ENCODE peak calls at places on chromosomes 2 and 18, in ten cellular contexts. E, F, O, H, Q, T, U, Y, S and B are unnamed samples. For H3K27me3 and H3K36me3, the result is how much of the 10 kb centered on the place peaks cover.

GRCh38 chr2:213885485-213885884 is 525.4 kb upstream of the VWC2L start:
- DNase-seq in E (no peak), F (no peak), O (no peak), H (no peak), Q (no peak), T (no peak), U (no peak), Y (no peak), S (no peak), B (no peak)

GRCh38 chr2:45119038-45119437 is 109.8 kb upstream of the SIX2 start:
- DNase-seq in E (no peak), F (no peak), O (peak), H (no peak), Q (no peak), T (no peak), U (no peak), Y (no peak), S (no peak), B (no peak)

GRCh38 chr2:54572636-54573531 is 116.8 kb downstream of the SPTBN1 start:
- DNase-seq in E (no peak), F (no peak), O (peak), H (no peak), Q (peak), T (no peak), U (no peak), Y (no peak), S (no peak), B (no peak)

GRCh38 chr2:229980440-229981184 is 58.3 kb downstream of the FBXO36 start:
- DNase-seq in E (no peak), F (no peak), O (peak), H (peak), Q (no peak), T (peak), U (no peak), Y (peak), S (peak), B (peak)

GRCh38 chr18:60601249-60601648 is 228.7 kb upstream of the MC4R start:
- DNase-seq in E (no peak), F (no peak), O (no peak), H (no peak), Q (no peak), T (no peak), U (no peak), Y (no peak), S (no peak), B (no peak)

GRCh38 chr2:161134547-161135518 is 25.4 kb upstream of the TANK start:
- DNase-seq in E (peak), F (no peak), O (peak), H (peak), Q (no peak), T (no peak), U (no peak), Y (peak), S (peak), B (peak)

GRCh38 chr2:118524911-118525310 is 322.5 kb downstream of the EN1 start:
- DNase-seq in E (no peak), F (no peak), O (no peak), H (no peak), Q (no peak), T (no peak), U (no peak), Y (no peak), S (no peak), B (no peak)

GRCh38 chr2:84888401-84889276 is 7.8 kb upstream of the TRABD2A start:
- DNase-seq in E (peak), F (peak), O (peak), H (peak), Q (peak), T (no peak), U (no peak), Y (peak), S (no peak), B (peak)

GRCh38 chr2:11832531-11832930 is 86.1 kb downstream of the LPIN1 start:
- DNase-seq in E (no peak), F (no peak), O (no peak), H (no peak), Q (no peak), T (no peak), U (no peak), Y (no peak), S (no peak), B (no peak)

GRCh38 chr2:7031424-7032245 is 114.4 kb downstream of the RNF144A start:
- DNase-seq in E (peak), F (no peak), O (peak), H (peak), Q (peak), T (peak), U (peak), Y (no peak), S (no peak), B (no peak)

GRCh38 chr2:46943881-46944798 is 28.5 kb upstream of the MCFD2 start:
- DNase-seq in E (no peak), F (no peak), O (no peak), H (no peak), Q (peak), T (no peak), U (peak), Y (no peak), S (no peak), B (no peak)

GRCh38 chr2:100826494-100826893 is 6.6 kb downstream of the NPAS2 start:
- DNase-seq in E (no peak), F (no peak), O (no peak), H (no peak), Q (no peak), T (no peak), U (no peak), Y (no peak), S (no peak), B (no peak)

GRCh38 chr2:196294510-196294909 is 123.1 kb upstream of the STK17B start:
- DNase-seq in E (no peak), F (no peak), O (no peak), H (no peak), Q (no peak), T (no peak), U (no peak), Y (no peak), S (no peak), B (no peak)

GRCh38 chr18:45245036-45245638 is 370.1 kb upstream of the SLC14A2 start:
- DNase-seq in E (no peak), F (no peak), O (no peak), H (no peak), Q (no peak), T (no peak), U (no peak), Y (no peak), S (no peak), B (no peak)

GRCh38 chr2:46634905-46635304 is 155.5 kb downstream of the TMEM247 start:
- DNase-seq in E (no peak), F (no peak), O (no peak), H (no peak), Q (no peak), T (no peak), U (no peak), Y (no peak), S (no peak), B (no peak)

GRCh38 chr18:56286775-56287174 is 351.6 kb downstream of the TXNL1 start:
- DNase-seq in E (no peak), F (no peak), O (peak), H (no peak), Q (no peak), T (no peak), U (no peak), Y (no peak), S (no peak), B (no peak)

GRCh38 chr2:177984739-177985138 is 87.8 kb downstream of the PDE11A start:
- DNase-seq in E (no peak), F (no peak), O (no peak), H (peak), Q (no peak), T (no peak), U (no peak), Y (no peak), S (no peak), B (no peak)

GRCh38 chr2:24400207-24400907 is 40.0 kb upstream of the ITSN2 start:
- DNase-seq in E (no peak), F (no peak), O (no peak), H (no peak), Q (no peak), T (no peak), U (no peak), Y (no peak), S (no peak), B (no peak)

GRCh38 chr2:19569300-19569791 is 210.9 kb upstream of the OSR1 start:
- DNase-seq in E (no peak), F (no peak), O (peak), H (no peak), Q (no peak), T (no peak), U (no peak), Y (no peak), S (no peak), B (peak)

GRCh38 chr2:43958397-43959275 is 37.2 kb downstream of the LRPPRC start:
- DNase-seq in E (no peak), F (no peak), O (no peak), H (no peak), Q (no peak), T (no peak), U (no peak), Y (no peak), S (no peak), B (no peak)

GRCh38 chr2:234690569-234691225 is 193.8 kb upstream of the ARL4C start:
- DNase-seq in E (no peak), F (no peak), O (no peak), H (no peak), Q (no peak), T (no peak), U (no peak), Y (no peak), S (no peak), B (no peak)

GRCh38 chr2:238257786-238258700 is 18.2 kb upstream of the HES6 start:
- DNase-seq in E (no peak), F (no peak), O (no peak), H (no peak), Q (no peak), T (no peak), U (no peak), Y (peak), S (no peak), B (no peak)

GRCh38 chr2:101704046-101704466 is 6.5 kb downstream of the MAP4K4 start:
- DNase-seq in E (peak), F (no peak), O (no peak), H (no peak), Q (peak), T (peak), U (no peak), Y (peak), S (no peak), B (no peak)

GRCh38 chr2:214547931-214548330 is 137.1 kb downstream of the VWC2L start:
- DNase-seq in E (no peak), F (no peak), O (no peak), H (no peak), Q (no peak), T (no peak), U (no peak), Y (no peak), S (no peak), B (peak)

GRCh38 chr2:134379293-134379692 is 125.4 kb downstream of the MGAT5 start:
- DNase-seq in E (no peak), F (no peak), O (no peak), H (no peak), Q (no peak), T (no peak), U (no peak), Y (no peak), S (no peak), B (no peak)

GRCh38 chr2:71742953-71743601 is 289.7 kb downstream of the DYSF start:
- DNase-seq in E (no peak), F (no peak), O (peak), H (peak), Q (no peak), T (peak), U (no peak), Y (peak), S (peak), B (peak)

GRCh38 chr2:231161252-231162035 is 36.6 kb upstream of the HTR2B start:
- DNase-seq in E (no peak), F (no peak), O (no peak), H (no peak), Q (no peak), T (no peak), U (no peak), Y (no peak), S (no peak), B (no peak)

GRCh38 chr2:7044253-7045250 is 127.3 kb downstream of the RNF144A start:
- DNase-seq in E (peak), F (no peak), O (peak), H (peak), Q (peak), T (peak), U (peak), Y (peak), S (peak), B (peak)

GRCh38 chr2:188369365-188369764 is 77.7 kb downstream of the GULP1 start:
- DNase-seq in E (peak), F (no peak), O (peak), H (peak), Q (no peak), T (no peak), U (no peak), Y (no peak), S (peak), B (peak)

GRCh38 chr2:2565671-2566070 is 234.6 kb upstream of the MYT1L start:
- DNase-seq in E (no peak), F (no peak), O (no peak), H (no peak), Q (no peak), T (no peak), U (no peak), Y (no peak), S (no peak), B (no peak)

GRCh38 chr2:200026838-200027237 is 71.5 kb downstream of the MAIP1 start:
- DNase-seq in E (no peak), F (no peak), O (no peak), H (no peak), Q (no peak), T (no peak), U (no peak), Y (no peak), S (peak), B (no peak)

GRCh38 chr2:8571286-8571791 is 110.5 kb upstream of the ID2 start:
- DNase-seq in E (no peak), F (no peak), O (no peak), H (peak), Q (no peak), T (no peak), U (no peak), Y (no peak), S (no peak), B (no peak)

GRCh38 chr2:38997784-38998183 is 108.1 kb downstream of the ARHGEF33 start:
- DNase-seq in E (peak), F (no peak), O (peak), H (no peak), Q (no peak), T (no peak), U (no peak), Y (no peak), S (no peak), B (peak)

GRCh38 chr2:221969087-221969829 is 329.5 kb downstream of the PAX3 start:
- DNase-seq in E (no peak), F (no peak), O (peak), H (no peak), Q (no peak), T (no peak), U (no peak), Y (no peak), S (no peak), B (peak)

GRCh38 chr2:137173514-137173913 is 408.2 kb downstream of the THSD7B start:
- DNase-seq in E (no peak), F (no peak), O (peak), H (no peak), Q (no peak), T (no peak), U (no peak), Y (no peak), S (no peak), B (peak)

GRCh38 chr2:199303814-199304213 is 153.9 kb downstream of the SATB2 start:
- DNase-seq in E (no peak), F (no peak), O (peak), H (no peak), Q (no peak), T (no peak), U (no peak), Y (peak), S (no peak), B (peak)

DNA sequence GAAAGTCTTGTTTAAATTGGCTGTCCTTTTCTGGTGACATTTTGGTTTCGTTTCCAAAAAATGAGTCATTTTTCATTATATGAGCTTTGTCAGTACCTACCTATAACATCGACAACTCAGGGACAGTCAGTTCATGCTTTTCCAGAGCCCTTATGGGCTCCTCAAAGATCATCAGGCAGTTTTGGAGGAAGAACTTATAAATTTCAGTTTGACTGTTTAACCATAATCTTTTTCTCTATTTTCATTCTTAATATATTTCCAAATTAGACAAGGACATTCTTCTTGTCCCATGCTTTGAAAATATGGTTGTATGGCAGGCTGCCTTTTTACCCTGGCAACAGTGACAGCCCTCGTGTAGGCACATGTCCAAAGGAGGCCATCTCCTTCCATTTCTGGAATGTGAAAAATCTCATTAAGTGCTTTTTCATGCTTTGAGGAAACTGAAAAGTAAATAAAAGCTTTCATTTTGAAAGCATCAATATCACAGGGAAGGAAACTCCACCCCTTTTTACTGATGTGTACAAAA is 7.3 kb upstream of the PROC start:
- DNase-seq in E (no peak), F (no peak), O (no peak), H (no peak), Q (no peak), T (no peak), U (no peak), Y (no peak), S (no peak), B (peak)
- H3K4me3 ChIP-seq in E (peak), F (no peak), O (no peak), H (no peak), Q (no peak), T (no peak), U (no peak), Y (no peak), S (no peak), B (no peak)

DNA sequence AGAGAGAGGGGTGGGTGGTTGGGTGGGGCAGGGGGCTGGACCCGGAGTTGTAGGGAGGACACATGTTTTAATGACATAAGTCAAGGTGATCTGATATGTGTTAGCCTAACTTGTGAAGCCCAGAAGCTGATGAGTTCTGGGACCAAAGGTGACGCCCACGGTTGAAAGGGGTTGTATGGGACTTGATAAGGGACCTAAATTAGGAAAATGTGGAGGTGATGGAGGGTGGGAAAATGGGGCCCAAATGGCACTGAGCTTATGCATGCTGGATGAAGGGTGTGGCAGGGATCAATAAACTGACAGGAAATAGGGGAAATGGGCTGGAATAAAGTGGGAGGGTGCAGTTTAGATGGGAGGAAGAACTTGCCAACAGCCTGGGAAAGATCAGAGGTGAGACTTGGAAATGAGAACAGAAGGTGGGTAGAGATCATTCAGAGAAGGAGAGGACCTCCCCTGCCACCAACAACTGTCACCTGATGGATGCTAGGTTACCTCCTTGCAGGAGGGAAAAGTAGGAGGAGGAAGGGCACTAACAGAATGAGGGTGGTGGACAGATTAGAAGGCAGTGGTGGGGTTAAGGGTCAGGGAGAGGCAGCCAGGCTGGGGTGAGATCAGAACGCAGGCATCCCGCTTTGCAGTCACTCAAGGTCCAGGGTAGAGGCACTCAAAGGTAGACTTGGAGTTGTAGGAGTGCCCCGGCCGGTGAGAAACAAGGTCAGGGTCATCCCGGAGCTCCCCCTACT is 15.3 kb downstream of the WNT10A start:
- DNase-seq in E (no peak), F (no peak), O (no peak), H (peak), Q (no peak), T (no peak), U (no peak), Y (no peak), S (no peak), B (no peak)
- H3K27me3 ChIP-seq in E (under half), F (under half), O (half or more), H (under half), Q (under half), T (under half), U (under half), Y (under half), S (half or more), B (under half)

GRCh38 chr2:182994228-182994912 is 43.9 kb downstream of the NCKAP1 start:
- DNase-seq in E (no peak), F (no peak), O (no peak), H (no peak), Q (no peak), T (no peak), U (no peak), Y (no peak), S (no peak), B (no peak)

GRCh38 chr2:183000846-183001245 is 37.4 kb downstream of the NCKAP1 start:
- DNase-seq in E (no peak), F (no peak), O (no peak), H (no peak), Q (no peak), T (no peak), U (no peak), Y (no peak), S (no peak), B (no peak)

GRCh38 chr2:183001948-183002347 is 36.3 kb downstream of the NCKAP1 start:
- DNase-seq in E (no peak), F (no peak), O (no peak), H (no peak), Q (no peak), T (no peak), U (no peak), Y (no peak), S (no peak), B (no peak)

GRCh38 chr2:182999348-183000028 is 38.8 kb downstream of the NCKAP1 start:
- DNase-seq in E (no peak), F (no peak), O (no peak), H (no peak), Q (no peak), T (no peak), U (no peak), Y (no peak), S (no peak), B (no peak)
- H3K36me3 ChIP-seq in E (half or more), F (half or more), O (under half), H (under half), Q (under half), T (under half), U (under half), Y (under half), S (half or more), B (under half)

DNA sequence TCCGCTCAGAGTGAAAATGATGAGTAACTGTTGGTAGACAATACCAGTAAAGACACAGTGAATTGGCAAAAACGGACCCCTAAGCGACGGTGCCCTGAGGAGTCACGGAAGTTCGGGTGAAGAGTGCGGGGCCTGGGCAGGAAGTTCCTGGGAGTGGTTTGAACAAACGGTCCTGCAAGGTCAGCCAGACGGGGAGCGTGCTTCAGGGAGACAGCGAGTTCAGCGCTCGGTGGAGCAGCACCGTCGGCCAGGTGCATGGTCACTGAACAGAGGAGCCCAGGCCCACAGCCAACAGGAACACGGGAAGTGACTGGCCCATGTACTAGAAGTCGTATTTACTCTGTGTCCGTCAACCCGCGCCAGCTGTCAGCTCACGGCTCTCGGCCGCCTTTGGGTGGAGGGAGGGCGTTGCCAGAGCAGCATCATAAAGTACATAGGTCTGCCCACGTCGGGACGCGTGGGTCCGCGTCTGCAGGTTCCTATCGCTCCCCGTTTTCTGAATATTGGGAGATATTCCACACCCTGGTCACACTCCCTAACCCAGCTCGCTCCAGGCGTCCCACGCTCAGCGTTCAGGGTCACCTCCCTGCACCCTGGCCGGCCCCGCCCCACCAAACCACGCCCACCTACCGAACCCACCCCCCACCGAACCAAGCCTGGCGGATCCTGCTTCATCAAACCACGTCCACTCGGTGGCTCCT is 75.6 kb upstream of the UXS1 start:
- DNase-seq in E (peak), F (no peak), O (no peak), H (peak), Q (peak), T (no peak), U (peak), Y (peak), S (peak), B (peak)
- H3K4me3 ChIP-seq in E (peak), F (peak), O (no peak), H (peak), Q (peak), T (peak), U (peak), Y (no peak), S (peak), B (no peak)

GRCh38 chr2:120520454-120520853 is 174.5 kb downstream of the INHBB start:
- DNase-seq in E (no peak), F (no peak), O (no peak), H (no peak), Q (no peak), T (no peak), U (no peak), Y (no peak), S (no peak), B (no peak)
- H3K27me3 ChIP-seq in E (under half), F (under half), O (under half), H (under half), Q (under half), T (under half), U (under half), Y (under half), S (under half), B (under half)